ENCODE peak calls at places on chromosomes 11 and 22, in seven cellular contexts. Y is IMR-90; C is fibroblast of lung; U is H1; I is fibroblast of mammary gland; Q is neuronal stem cell; A is CD4-positive, CD25-positive, alpha-beta regulatory T cell. P is an unnamed sample.
A peak's percentile ranks its signal among the peaks of the same experiment; 100 is the strongest.

GRCh38 chr11:114354076-114354475 is 46.2 kb downstream of the C11orf71 start:
- DNase-seq in I (peak; percentile 94), U (no peak), C (peak; percentile 97), Y (peak; percentile 94), A (no peak), Q (no peak), P (no peak)

GRCh38 chr11:79237676-79238075 is 203.2 kb downstream of the TENM4 start:
- DNase-seq in Y (peak; percentile 96), I (peak; percentile 95), U (no peak), A (no peak), Q (no peak), C (peak; percentile 98), P (no peak)

GRCh38 chr22:27983361-27983791 is 64.3 kb upstream of the PITPNB start:
- DNase-seq in A (no peak), U (peak; percentile 24), I (no peak), Y (no peak), Q (no peak), C (no peak), P (no peak)

GRCh38 chr11:65501530-65502273 is 2.9 kb downstream of the MALAT1 start:
- DNase-seq in A (no peak), I (peak; percentile 59), Y (peak; percentile 56), U (no peak), C (peak; percentile 35), Q (no peak), P (no peak)

GRCh38 chr11:111347002-111347722 is 31.9 kb downstream of the POU2AF1 start:
- DNase-seq in I (peak; percentile 83), U (no peak), A (no peak), Q (no peak), Y (no peak), C (no peak), P (no peak)

GRCh38 chr22:28795071-28795693 is 5.2 kb downstream of the XBP1 start:
- DNase-seq in C (no peak), U (no peak), Y (no peak), Q (no peak), I (no peak), A (no peak), P (no peak)

GRCh38 chr11:44564653-44565007 is 833 bp upstream of the CD82 start:
- DNase-seq in Y (peak; percentile 84), I (peak; percentile 92), C (peak; percentile 84), Q (no peak), U (no peak), A (no peak), P (no peak)

GRCh38 chr11:31646206-31646605 is 136.6 kb downstream of the ELP4 start:
- DNase-seq in I (no peak), A (no peak), Y (no peak), C (peak; percentile 63), U (no peak), Q (no peak), P (no peak)

GRCh38 chr22:44755956-44756361 is 3.6 kb downstream of the ARHGAP8 start:
- DNase-seq in I (no peak), Y (no peak), U (no peak), Q (no peak), A (no peak), C (no peak), P (no peak)

GRCh38 chr22:44755000-44755399 is 2.6 kb downstream of the ARHGAP8 start:
- DNase-seq in Y (no peak), I (no peak), A (no peak), C (no peak), Q (no peak), U (no peak), P (no peak)

GRCh38 chr22:44755418-44755817 is 3.0 kb downstream of the ARHGAP8 start:
- DNase-seq in A (no peak), Q (no peak), U (no peak), Y (no peak), I (no peak), C (no peak), P (no peak)

GRCh38 chr22:44752285-44753188 is at the start of gene ARHGAP8:
- DNase-seq in Q (no peak), U (peak; percentile 72), I (no peak), C (no peak), A (no peak), Y (no peak), P (no peak)

DNA sequence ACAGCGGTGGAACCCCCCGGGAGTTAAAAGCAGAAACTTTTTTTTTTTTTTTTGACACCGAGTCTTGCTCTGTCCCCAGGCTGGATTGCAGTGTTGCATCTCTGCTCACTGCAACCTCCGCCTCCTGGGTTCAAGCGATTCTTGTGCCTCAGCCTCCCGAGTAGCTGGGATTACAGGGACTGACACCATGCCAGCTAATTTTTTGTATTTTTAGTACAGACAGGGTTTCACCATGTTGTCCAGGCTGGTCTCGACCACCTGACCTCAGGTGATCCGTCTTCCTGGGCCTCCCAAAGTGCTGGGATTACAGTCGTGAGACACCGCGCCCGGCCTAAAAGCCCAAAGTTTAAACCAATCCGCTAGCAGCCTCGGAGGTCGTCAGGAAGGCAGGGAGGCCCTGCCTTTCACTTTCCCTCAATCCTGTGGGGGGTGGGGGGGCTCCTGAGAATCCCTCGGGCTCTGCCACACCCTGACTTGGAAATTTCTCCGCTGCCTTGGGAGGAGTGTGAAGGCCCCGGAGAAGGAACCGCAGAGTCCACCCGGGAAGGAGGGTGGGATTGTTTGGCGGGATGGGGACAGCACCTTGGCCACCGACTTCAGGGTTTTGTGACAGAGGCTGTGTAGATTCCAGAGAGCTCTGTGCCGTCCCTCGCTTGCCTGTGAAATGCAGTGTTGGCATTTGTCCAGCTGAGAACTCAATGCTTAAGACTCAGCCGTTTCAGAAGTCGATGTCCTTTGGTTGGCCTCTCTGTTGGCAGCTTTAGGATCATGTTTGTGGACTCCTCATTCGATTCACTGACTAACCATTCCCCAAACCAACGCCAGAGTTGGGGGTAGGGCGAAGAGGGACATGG is 1.0 kb downstream of the ARHGAP8 start:
- DNase-seq in Y (peak; percentile 81), I (peak; percentile 58), Q (no peak), U (no peak), C (peak; percentile 83), A (no peak), P (no peak)
- H3K4me3 ChIP-seq in Y (no peak overlapping the region), I (no peak overlapping the region), Q (no peak overlapping the region), U (peak overlapping the region; percentile 58), C (no peak overlapping the region), A (no peak overlapping the region), P (no peak overlapping the region)

DNA sequence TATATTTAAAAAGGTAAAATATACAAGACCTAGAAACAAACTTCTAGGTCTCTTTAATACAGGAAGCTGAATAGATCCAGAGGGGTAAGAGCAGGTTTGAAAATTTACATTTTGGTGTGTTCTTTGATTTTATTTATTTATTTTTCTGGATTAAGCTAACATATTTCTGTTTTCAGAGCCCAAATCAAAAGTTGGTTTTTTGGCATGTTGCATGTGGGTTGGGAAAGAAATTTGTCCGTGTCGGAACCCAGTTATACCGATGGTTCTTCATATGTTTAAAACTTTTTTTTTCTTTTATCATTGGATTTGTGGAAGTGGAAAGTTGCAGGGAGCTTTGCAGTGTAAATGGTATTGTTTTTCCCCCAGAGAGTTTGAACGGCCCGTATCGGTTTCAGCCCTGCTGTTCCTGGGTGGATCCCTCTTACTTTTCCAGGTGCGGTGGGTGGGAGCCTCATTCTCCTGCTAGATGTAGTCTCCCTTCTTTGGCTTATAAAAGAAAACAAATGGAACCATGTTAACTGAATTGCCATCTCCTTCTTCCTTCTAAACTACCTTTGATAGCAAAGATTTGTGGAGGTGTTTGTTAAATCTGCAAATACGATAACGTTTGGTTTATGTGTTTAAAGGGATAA is 749 bp downstream of the CTNND1 start:
- DNase-seq in C (no peak), A (no peak), U (no peak), I (no peak), Y (no peak), Q (no peak), P (no peak)
- H3K4me3 ChIP-seq in C (peak overlapping the region; percentile 86), A (no peak overlapping the region), U (peak overlapping the region; percentile 92), I (peak overlapping the region; percentile 96), Y (peak overlapping the region; percentile 99), Q (peak overlapping the region; percentile 82), P (no peak overlapping the region)

GRCh38 chr22:31278643-31279326 is 13.5 kb downstream of the PIK3IP1 start:
- DNase-seq in I (no peak), Y (no peak), C (no peak), U (no peak), A (peak; percentile 21), Q (no peak), P (peak; percentile 41)

GRCh38 chr22:31279327-31279669 is 13.0 kb downstream of the PIK3IP1 start:
- DNase-seq in C (no peak), I (no peak), Y (no peak), A (no peak), U (no peak), Q (no peak), P (no peak)

GRCh38 chr22:31281733-31282132 is 10.6 kb downstream of the PIK3IP1 start:
- DNase-seq in C (no peak), Q (no peak), A (no peak), Y (no peak), U (no peak), I (no peak), P (no peak)

GRCh38 chr22:31277741-31278642 is 14.3 kb downstream of the PIK3IP1 start:
- DNase-seq in I (no peak), C (no peak), U (no peak), Q (no peak), Y (no peak), A (no peak), P (no peak)

DNA sequence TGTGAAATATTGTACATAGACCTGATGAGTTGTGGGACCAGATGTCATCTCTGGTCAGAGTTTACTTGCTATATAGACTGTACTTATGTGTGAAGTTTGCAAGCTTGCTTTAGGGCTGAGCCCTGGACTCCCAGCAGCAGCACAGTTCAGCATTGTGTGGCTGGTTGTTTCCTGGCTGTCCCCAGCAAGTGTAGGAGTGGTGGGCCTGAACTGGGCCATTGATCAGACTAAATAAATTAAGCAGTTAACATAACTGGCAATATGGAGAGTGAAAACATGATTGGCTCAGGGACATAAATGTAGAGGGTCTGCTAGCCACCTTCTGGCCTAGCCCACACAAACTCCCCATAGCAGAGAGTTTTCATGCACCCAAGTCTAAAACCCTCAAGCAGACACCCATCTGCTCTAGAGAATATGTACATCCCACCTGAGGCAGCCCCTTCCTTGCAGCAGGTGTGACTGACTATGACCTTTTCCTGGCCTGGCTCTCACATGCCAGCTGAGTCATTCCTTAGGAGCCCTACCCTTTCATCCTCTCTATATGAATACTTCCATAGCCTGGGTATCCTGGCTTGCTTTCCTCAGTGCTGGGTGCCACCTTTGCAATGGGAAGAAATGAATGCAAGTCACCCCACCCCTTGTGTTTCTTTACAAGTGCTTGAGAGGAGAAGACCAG is 12.3 kb downstream of the PIK3IP1 start:
- DNase-seq in I (no peak), U (no peak), Q (no peak), A (no peak), Y (no peak), C (no peak), P (no peak)
- H3K4me3 ChIP-seq in I (no peak overlapping the region), U (no peak overlapping the region), Q (no peak overlapping the region), A (peak overlapping the region; percentile 72), Y (no peak overlapping the region), C (no peak overlapping the region), P (no peak overlapping the region)

GRCh38 chr11:57483570-57483934 is 23.2 kb downstream of the RTN4RL2 start:
- DNase-seq in Y (no peak), Q (no peak), U (no peak), I (no peak), C (no peak), A (no peak), P (no peak)

GRCh38 chr11:57481315-57481714 is 21.0 kb downstream of the RTN4RL2 start:
- DNase-seq in C (no peak), A (no peak), U (no peak), I (no peak), Q (no peak), Y (no peak), P (no peak)

GRCh38 chr11:57482782-57483569 is 22.6 kb downstream of the RTN4RL2 start:
- DNase-seq in Y (peak; percentile 21), A (peak; percentile 29), C (no peak), I (peak; percentile 35), Q (peak; percentile 55), U (peak; percentile 91), P (no peak)

GRCh38 chr11:57480409-57481137 is 20.2 kb downstream of the RTN4RL2 start:
- DNase-seq in A (peak; percentile 19), U (peak; percentile 97), C (no peak), Q (no peak), I (peak; percentile 58), Y (peak; percentile 25), P (peak; percentile 50)

DNA sequence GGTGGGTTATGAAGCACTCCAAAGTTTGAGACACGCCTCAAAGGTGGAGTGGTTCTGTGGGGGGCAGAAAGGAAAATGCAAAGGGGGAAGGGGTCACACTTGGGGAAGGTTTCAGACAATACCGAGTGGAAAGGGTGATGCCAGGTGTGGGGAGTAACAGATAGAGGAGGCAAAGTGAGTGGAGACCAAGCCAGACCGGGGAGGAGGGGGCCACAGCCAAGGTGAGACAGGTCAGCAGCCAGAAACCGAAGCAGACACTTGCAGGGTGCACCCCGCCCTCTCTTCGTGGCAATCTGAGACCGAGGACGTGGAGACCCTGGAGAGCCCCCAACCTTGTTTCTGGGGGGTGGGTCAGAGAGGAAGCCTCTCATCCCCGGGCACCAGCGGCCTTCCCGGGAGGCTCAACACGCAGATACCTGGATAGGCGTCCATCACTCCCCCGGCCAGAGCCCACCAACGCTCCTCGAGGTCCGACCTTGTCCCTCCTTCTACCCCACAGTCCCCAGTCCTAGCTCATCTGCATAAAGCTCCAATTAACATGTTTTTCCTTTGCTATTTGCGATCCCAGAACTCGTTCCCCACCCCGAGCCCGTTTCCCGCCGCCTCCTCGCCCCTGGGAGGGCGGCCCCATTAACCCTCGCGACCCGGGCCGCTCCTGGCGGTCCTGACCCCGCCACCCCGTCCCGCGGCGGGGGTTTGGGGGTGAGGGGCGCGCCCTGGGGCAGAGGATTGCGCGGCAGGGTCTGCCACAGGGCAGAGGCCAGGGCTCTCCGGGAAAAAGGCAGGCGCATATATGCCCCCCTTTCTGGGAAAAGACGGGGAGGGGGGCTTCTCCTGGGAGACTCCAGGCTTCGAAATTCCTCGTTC is 21.8 kb downstream of the RTN4RL2 start:
- DNase-seq in Y (no peak), A (no peak), Q (no peak), C (no peak), U (no peak), I (no peak), P (no peak)
- H3K4me3 ChIP-seq in Y (no peak overlapping the region), A (no peak overlapping the region), Q (peak overlapping the region; percentile 56), C (no peak overlapping the region), U (peak overlapping the region; percentile 55), I (peak overlapping the region; percentile 37), P (peak overlapping the region; percentile 45)

P was measured in Jurkat, Clone E6-1.